ENCODE peak calls at places on chromosomes 13 and 19, in eight cellular contexts. One of them, this sample, is unnamed.

GRCh38 chr13:113586661-113587479 is 2.3 kb downstream of the TFDP1 start:
- DNase-seq in T-helper 1 cell: no peak
- DNase-seq in ascending aorta: no peak
- DNase-seq in astrocyte of the cerebellum: no peak
- DNase-seq in HT1080: no peak
- DNase-seq in DMS 273 treated with DMSO at 0.1 percent for 48 hours: no peak
- DNase-seq in activated naive CD4-positive, alpha-beta T cell treated with anti-CD3 and anti-CD28 coated beads, Interleukin-2, amount 10 ng/mL, durations not matched to agents 7 days and 5 days: peak
- DNase-seq in stimulated activated CD8-positive, alpha-beta memory T cell treated with anti-CD3 and anti-CD28 coated beads, Interleukin-7, amount 100 ng/mL, for 48 hours: no peak
- DNase-seq in this sample: no peak

GRCh38 chr13:41971848-41972247 is 10.9 kb upstream of the VWA8 start:
- DNase-seq in HT1080: no peak
- DNase-seq in astrocyte of the cerebellum: no peak
- DNase-seq in T-helper 1 cell: no peak
- DNase-seq in stimulated activated CD8-positive, alpha-beta memory T cell treated with anti-CD3 and anti-CD28 coated beads, Interleukin-7, amount 100 ng/mL, for 48 hours: no peak
- DNase-seq in ascending aorta: no peak
- DNase-seq in DMS 273 treated with DMSO at 0.1 percent for 48 hours: no peak
- DNase-seq in activated naive CD4-positive, alpha-beta T cell treated with anti-CD3 and anti-CD28 coated beads, Interleukin-2, amount 10 ng/mL, durations not matched to agents 7 days and 5 days: no peak
- DNase-seq in this sample: no peak

GRCh38 chr13:40109324-40109958 is 454.0 kb downstream of the COG6 start:
- DNase-seq in activated naive CD4-positive, alpha-beta T cell treated with anti-CD3 and anti-CD28 coated beads, Interleukin-2, amount 10 ng/mL, durations not matched to agents 7 days and 5 days: no peak
- DNase-seq in astrocyte of the cerebellum: peak
- DNase-seq in ascending aorta: no peak
- DNase-seq in stimulated activated CD8-positive, alpha-beta memory T cell treated with anti-CD3 and anti-CD28 coated beads, Interleukin-7, amount 100 ng/mL, for 48 hours: no peak
- DNase-seq in HT1080: peak
- DNase-seq in DMS 273 treated with DMSO at 0.1 percent for 48 hours: no peak
- DNase-seq in T-helper 1 cell: no peak
- DNase-seq in this sample: no peak

GRCh38 chr13:43426355-43426754 is 360.4 kb downstream of the ENOX1 start:
- DNase-seq in stimulated activated CD8-positive, alpha-beta memory T cell treated with anti-CD3 and anti-CD28 coated beads, Interleukin-7, amount 100 ng/mL, for 48 hours: no peak
- DNase-seq in T-helper 1 cell: no peak
- DNase-seq in astrocyte of the cerebellum: no peak
- DNase-seq in ascending aorta: no peak
- DNase-seq in HT1080: no peak
- DNase-seq in activated naive CD4-positive, alpha-beta T cell treated with anti-CD3 and anti-CD28 coated beads, Interleukin-2, amount 10 ng/mL, durations not matched to agents 7 days and 5 days: no peak
- DNase-seq in DMS 273 treated with DMSO at 0.1 percent for 48 hours: no peak
- DNase-seq in this sample: no peak

GRCh38 chr13:30569901-30570576 is 47.7 kb upstream of the USPL1 start:
- DNase-seq in HT1080: peak
- DNase-seq in astrocyte of the cerebellum: peak
- DNase-seq in ascending aorta: no peak
- DNase-seq in DMS 273 treated with DMSO at 0.1 percent for 48 hours: no peak
- DNase-seq in stimulated activated CD8-positive, alpha-beta memory T cell treated with anti-CD3 and anti-CD28 coated beads, Interleukin-7, amount 100 ng/mL, for 48 hours: no peak
- DNase-seq in activated naive CD4-positive, alpha-beta T cell treated with anti-CD3 and anti-CD28 coated beads, Interleukin-2, amount 10 ng/mL, durations not matched to agents 7 days and 5 days: no peak
- DNase-seq in T-helper 1 cell: no peak
- DNase-seq in this sample: no peak

GRCh38 chr19:367963-368623 is 23.5 kb upstream of the MIER2 start:
- DNase-seq in T-helper 1 cell: no peak
- DNase-seq in activated naive CD4-positive, alpha-beta T cell treated with anti-CD3 and anti-CD28 coated beads, Interleukin-2, amount 10 ng/mL, durations not matched to agents 7 days and 5 days: no peak
- DNase-seq in DMS 273 treated with DMSO at 0.1 percent for 48 hours: no peak
- DNase-seq in stimulated activated CD8-positive, alpha-beta memory T cell treated with anti-CD3 and anti-CD28 coated beads, Interleukin-7, amount 100 ng/mL, for 48 hours: no peak
- DNase-seq in ascending aorta: no peak
- DNase-seq in HT1080: no peak
- DNase-seq in astrocyte of the cerebellum: no peak
- DNase-seq in this sample: no peak

GRCh38 chr13:45224181-45224580 is 23.3 kb upstream of the KCTD4 start:
- DNase-seq in ascending aorta: no peak
- DNase-seq in T-helper 1 cell: no peak
- DNase-seq in activated naive CD4-positive, alpha-beta T cell treated with anti-CD3 and anti-CD28 coated beads, Interleukin-2, amount 10 ng/mL, durations not matched to agents 7 days and 5 days: no peak
- DNase-seq in DMS 273 treated with DMSO at 0.1 percent for 48 hours: no peak
- DNase-seq in astrocyte of the cerebellum: no peak
- DNase-seq in HT1080: peak
- DNase-seq in stimulated activated CD8-positive, alpha-beta memory T cell treated with anti-CD3 and anti-CD28 coated beads, Interleukin-7, amount 100 ng/mL, for 48 hours: no peak
- DNase-seq in this sample: no peak

GRCh38 chr19:38877781-38878574 is at the start of gene RINL:
- DNase-seq in activated naive CD4-positive, alpha-beta T cell treated with anti-CD3 and anti-CD28 coated beads, Interleukin-2, amount 10 ng/mL, durations not matched to agents 7 days and 5 days: peak
- DNase-seq in T-helper 1 cell: peak
- DNase-seq in DMS 273 treated with DMSO at 0.1 percent for 48 hours: peak
- DNase-seq in stimulated activated CD8-positive, alpha-beta memory T cell treated with anti-CD3 and anti-CD28 coated beads, Interleukin-7, amount 100 ng/mL, for 48 hours: peak
- DNase-seq in astrocyte of the cerebellum: no peak
- DNase-seq in ascending aorta: no peak
- DNase-seq in HT1080: no peak
- DNase-seq in this sample: no peak

GRCh38 chr13:66835040-66835628 is 395.0 kb downstream of the PCDH9 start:
- DNase-seq in activated naive CD4-positive, alpha-beta T cell treated with anti-CD3 and anti-CD28 coated beads, Interleukin-2, amount 10 ng/mL, durations not matched to agents 7 days and 5 days: no peak
- DNase-seq in T-helper 1 cell: no peak
- DNase-seq in ascending aorta: no peak
- DNase-seq in DMS 273 treated with DMSO at 0.1 percent for 48 hours: peak
- DNase-seq in stimulated activated CD8-positive, alpha-beta memory T cell treated with anti-CD3 and anti-CD28 coated beads, Interleukin-7, amount 100 ng/mL, for 48 hours: no peak
- DNase-seq in HT1080: no peak
- DNase-seq in astrocyte of the cerebellum: peak
- DNase-seq in this sample: peak

GRCh38 chr13:101454767-101455166 is 2.3 kb downstream of the ITGBL1 start:
- DNase-seq in DMS 273 treated with DMSO at 0.1 percent for 48 hours: no peak
- DNase-seq in astrocyte of the cerebellum: no peak
- DNase-seq in HT1080: peak
- DNase-seq in ascending aorta: no peak
- DNase-seq in stimulated activated CD8-positive, alpha-beta memory T cell treated with anti-CD3 and anti-CD28 coated beads, Interleukin-7, amount 100 ng/mL, for 48 hours: no peak
- DNase-seq in activated naive CD4-positive, alpha-beta T cell treated with anti-CD3 and anti-CD28 coated beads, Interleukin-2, amount 10 ng/mL, durations not matched to agents 7 days and 5 days: no peak
- DNase-seq in T-helper 1 cell: no peak
- DNase-seq in this sample: no peak

GRCh38 chr19:48139053-48139452 is 28.4 kb upstream of the PLA2G4C start:
- DNase-seq in T-helper 1 cell: no peak
- DNase-seq in astrocyte of the cerebellum: no peak
- DNase-seq in ascending aorta: no peak
- DNase-seq in DMS 273 treated with DMSO at 0.1 percent for 48 hours: no peak
- DNase-seq in HT1080: no peak
- DNase-seq in stimulated activated CD8-positive, alpha-beta memory T cell treated with anti-CD3 and anti-CD28 coated beads, Interleukin-7, amount 100 ng/mL, for 48 hours: no peak
- DNase-seq in activated naive CD4-positive, alpha-beta T cell treated with anti-CD3 and anti-CD28 coated beads, Interleukin-2, amount 10 ng/mL, durations not matched to agents 7 days and 5 days: no peak
- DNase-seq in this sample: no peak

GRCh38 chr13:102846261-102847015 is 606 bp downstream of the ERCC5 start:
- DNase-seq in DMS 273 treated with DMSO at 0.1 percent for 48 hours: peak
- DNase-seq in T-helper 1 cell: no peak
- DNase-seq in HT1080: peak
- DNase-seq in ascending aorta: no peak
- DNase-seq in astrocyte of the cerebellum: no peak
- DNase-seq in activated naive CD4-positive, alpha-beta T cell treated with anti-CD3 and anti-CD28 coated beads, Interleukin-2, amount 10 ng/mL, durations not matched to agents 7 days and 5 days: peak
- DNase-seq in stimulated activated CD8-positive, alpha-beta memory T cell treated with anti-CD3 and anti-CD28 coated beads, Interleukin-7, amount 100 ng/mL, for 48 hours: no peak
- DNase-seq in this sample: no peak

GRCh38 chr19:14089662-14090508 is 666 bp downstream of the SAMD1 start:
- DNase-seq in HT1080: peak
- DNase-seq in activated naive CD4-positive, alpha-beta T cell treated with anti-CD3 and anti-CD28 coated beads, Interleukin-2, amount 10 ng/mL, durations not matched to agents 7 days and 5 days: peak
- DNase-seq in T-helper 1 cell: peak
- DNase-seq in ascending aorta: no peak
- DNase-seq in astrocyte of the cerebellum: no peak
- DNase-seq in stimulated activated CD8-positive, alpha-beta memory T cell treated with anti-CD3 and anti-CD28 coated beads, Interleukin-7, amount 100 ng/mL, for 48 hours: peak
- DNase-seq in DMS 273 treated with DMSO at 0.1 percent for 48 hours: no peak
- DNase-seq in this sample: no peak

GRCh38 chr13:18991054-18991453 is 190.6 kb downstream of the TUBA3C start:
- DNase-seq in stimulated activated CD8-positive, alpha-beta memory T cell treated with anti-CD3 and anti-CD28 coated beads, Interleukin-7, amount 100 ng/mL, for 48 hours: no peak
- DNase-seq in activated naive CD4-positive, alpha-beta T cell treated with anti-CD3 and anti-CD28 coated beads, Interleukin-2, amount 10 ng/mL, durations not matched to agents 7 days and 5 days: no peak
- DNase-seq in ascending aorta: no peak
- DNase-seq in astrocyte of the cerebellum: no peak
- DNase-seq in HT1080: peak
- DNase-seq in DMS 273 treated with DMSO at 0.1 percent for 48 hours: no peak
- DNase-seq in T-helper 1 cell: no peak
- DNase-seq in this sample: no peak

GRCh38 chr13:82654851-82655517 is 1227.3 kb downstream of the SLITRK1 start:
- DNase-seq in T-helper 1 cell: no peak
- DNase-seq in stimulated activated CD8-positive, alpha-beta memory T cell treated with anti-CD3 and anti-CD28 coated beads, Interleukin-7, amount 100 ng/mL, for 48 hours: no peak
- DNase-seq in HT1080: peak
- DNase-seq in DMS 273 treated with DMSO at 0.1 percent for 48 hours: no peak
- DNase-seq in activated naive CD4-positive, alpha-beta T cell treated with anti-CD3 and anti-CD28 coated beads, Interleukin-2, amount 10 ng/mL, durations not matched to agents 7 days and 5 days: no peak
- DNase-seq in ascending aorta: peak
- DNase-seq in astrocyte of the cerebellum: peak
- DNase-seq in this sample: no peak

GRCh38 chr19:5983367-5983955 is 5.5 kb upstream of the RANBP3 start:
- DNase-seq in DMS 273 treated with DMSO at 0.1 percent for 48 hours: no peak
- DNase-seq in activated naive CD4-positive, alpha-beta T cell treated with anti-CD3 and anti-CD28 coated beads, Interleukin-2, amount 10 ng/mL, durations not matched to agents 7 days and 5 days: no peak
- DNase-seq in astrocyte of the cerebellum: no peak
- DNase-seq in T-helper 1 cell: no peak
- DNase-seq in stimulated activated CD8-positive, alpha-beta memory T cell treated with anti-CD3 and anti-CD28 coated beads, Interleukin-7, amount 100 ng/mL, for 48 hours: no peak
- DNase-seq in ascending aorta: no peak
- DNase-seq in HT1080: no peak
- DNase-seq in this sample: no peak

GRCh38 chr19:38544569-38545315 is 73.0 kb downstream of the MAP4K1 start:
- DNase-seq in DMS 273 treated with DMSO at 0.1 percent for 48 hours: no peak
- DNase-seq in activated naive CD4-positive, alpha-beta T cell treated with anti-CD3 and anti-CD28 coated beads, Interleukin-2, amount 10 ng/mL, durations not matched to agents 7 days and 5 days: no peak
- DNase-seq in HT1080: no peak
- DNase-seq in stimulated activated CD8-positive, alpha-beta memory T cell treated with anti-CD3 and anti-CD28 coated beads, Interleukin-7, amount 100 ng/mL, for 48 hours: no peak
- DNase-seq in T-helper 1 cell: no peak
- DNase-seq in astrocyte of the cerebellum: peak
- DNase-seq in ascending aorta: no peak
- DNase-seq in this sample: no peak

GRCh38 chr19:275000-275399 is 16.2 kb downstream of the PLPP2 start:
- DNase-seq in T-helper 1 cell: no peak
- DNase-seq in DMS 273 treated with DMSO at 0.1 percent for 48 hours: no peak
- DNase-seq in ascending aorta: no peak
- DNase-seq in stimulated activated CD8-positive, alpha-beta memory T cell treated with anti-CD3 and anti-CD28 coated beads, Interleukin-7, amount 100 ng/mL, for 48 hours: no peak
- DNase-seq in astrocyte of the cerebellum: no peak
- DNase-seq in HT1080: no peak
- DNase-seq in activated naive CD4-positive, alpha-beta T cell treated with anti-CD3 and anti-CD28 coated beads, Interleukin-2, amount 10 ng/mL, durations not matched to agents 7 days and 5 days: no peak
- DNase-seq in this sample: no peak

GRCh38 chr13:96967248-96967745 is 27.0 kb downstream of the OXGR1 start:
- DNase-seq in astrocyte of the cerebellum: no peak
- DNase-seq in T-helper 1 cell: no peak
- DNase-seq in ascending aorta: no peak
- DNase-seq in stimulated activated CD8-positive, alpha-beta memory T cell treated with anti-CD3 and anti-CD28 coated beads, Interleukin-7, amount 100 ng/mL, for 48 hours: no peak
- DNase-seq in DMS 273 treated with DMSO at 0.1 percent for 48 hours: no peak
- DNase-seq in activated naive CD4-positive, alpha-beta T cell treated with anti-CD3 and anti-CD28 coated beads, Interleukin-2, amount 10 ng/mL, durations not matched to agents 7 days and 5 days: no peak
- DNase-seq in HT1080: peak
- DNase-seq in this sample: no peak

GRCh38 chr19:40778865-40779284 is 828 bp downstream of the RAB4B start:
- DNase-seq in ascending aorta: no peak
- DNase-seq in DMS 273 treated with DMSO at 0.1 percent for 48 hours: no peak
- DNase-seq in HT1080: no peak
- DNase-seq in astrocyte of the cerebellum: no peak
- DNase-seq in stimulated activated CD8-positive, alpha-beta memory T cell treated with anti-CD3 and anti-CD28 coated beads, Interleukin-7, amount 100 ng/mL, for 48 hours: no peak
- DNase-seq in activated naive CD4-positive, alpha-beta T cell treated with anti-CD3 and anti-CD28 coated beads, Interleukin-2, amount 10 ng/mL, durations not matched to agents 7 days and 5 days: no peak
- DNase-seq in T-helper 1 cell: no peak
- DNase-seq in this sample: no peak

GRCh38 chr13:30869491-30869890 is 36.6 kb upstream of the MEDAG start:
- DNase-seq in DMS 273 treated with DMSO at 0.1 percent for 48 hours: no peak
- DNase-seq in activated naive CD4-positive, alpha-beta T cell treated with anti-CD3 and anti-CD28 coated beads, Interleukin-2, amount 10 ng/mL, durations not matched to agents 7 days and 5 days: no peak
- DNase-seq in T-helper 1 cell: no peak
- DNase-seq in HT1080: no peak
- DNase-seq in stimulated activated CD8-positive, alpha-beta memory T cell treated with anti-CD3 and anti-CD28 coated beads, Interleukin-7, amount 100 ng/mL, for 48 hours: no peak
- DNase-seq in astrocyte of the cerebellum: no peak
- DNase-seq in ascending aorta: no peak
- DNase-seq in this sample: no peak

GRCh38 chr19:51547397-51548212 is 16.1 kb upstream of the SIGLEC6 start:
- DNase-seq in HT1080: no peak
- DNase-seq in T-helper 1 cell: no peak
- DNase-seq in activated naive CD4-positive, alpha-beta T cell treated with anti-CD3 and anti-CD28 coated beads, Interleukin-2, amount 10 ng/mL, durations not matched to agents 7 days and 5 days: no peak
- DNase-seq in DMS 273 treated with DMSO at 0.1 percent for 48 hours: no peak
- DNase-seq in stimulated activated CD8-positive, alpha-beta memory T cell treated with anti-CD3 and anti-CD28 coated beads, Interleukin-7, amount 100 ng/mL, for 48 hours: no peak
- DNase-seq in astrocyte of the cerebellum: no peak
- DNase-seq in ascending aorta: no peak
- DNase-seq in this sample: no peak

GRCh38 chr13:26185720-26186119 is 36.4 kb downstream of the RNF6 start:
- DNase-seq in HT1080: no peak
- DNase-seq in astrocyte of the cerebellum: no peak
- DNase-seq in stimulated activated CD8-positive, alpha-beta memory T cell treated with anti-CD3 and anti-CD28 coated beads, Interleukin-7, amount 100 ng/mL, for 48 hours: no peak
- DNase-seq in T-helper 1 cell: no peak
- DNase-seq in activated naive CD4-positive, alpha-beta T cell treated with anti-CD3 and anti-CD28 coated beads, Interleukin-2, amount 10 ng/mL, durations not matched to agents 7 days and 5 days: no peak
- DNase-seq in ascending aorta: no peak
- DNase-seq in DMS 273 treated with DMSO at 0.1 percent for 48 hours: no peak
- DNase-seq in this sample: no peak

GRCh38 chr13:93029536-93029935 is 197.1 kb upstream of the GPC6 start:
- DNase-seq in stimulated activated CD8-positive, alpha-beta memory T cell treated with anti-CD3 and anti-CD28 coated beads, Interleukin-7, amount 100 ng/mL, for 48 hours: no peak
- DNase-seq in HT1080: no peak
- DNase-seq in DMS 273 treated with DMSO at 0.1 percent for 48 hours: no peak
- DNase-seq in ascending aorta: no peak
- DNase-seq in T-helper 1 cell: no peak
- DNase-seq in astrocyte of the cerebellum: no peak
- DNase-seq in activated naive CD4-positive, alpha-beta T cell treated with anti-CD3 and anti-CD28 coated beads, Interleukin-2, amount 10 ng/mL, durations not matched to agents 7 days and 5 days: no peak
- DNase-seq in this sample: no peak

GRCh38 chr19:17073869-17074627 is 1.2 kb downstream of the HAUS8 start:
- DNase-seq in T-helper 1 cell: no peak
- DNase-seq in ascending aorta: no peak
- DNase-seq in DMS 273 treated with DMSO at 0.1 percent for 48 hours: no peak
- DNase-seq in astrocyte of the cerebellum: no peak
- DNase-seq in activated naive CD4-positive, alpha-beta T cell treated with anti-CD3 and anti-CD28 coated beads, Interleukin-2, amount 10 ng/mL, durations not matched to agents 7 days and 5 days: peak
- DNase-seq in stimulated activated CD8-positive, alpha-beta memory T cell treated with anti-CD3 and anti-CD28 coated beads, Interleukin-7, amount 100 ng/mL, for 48 hours: no peak
- DNase-seq in HT1080: no peak
- DNase-seq in this sample: no peak

GRCh38 chr19:17404015-17404414 is 1.4 kb downstream of the BST2 start:
- DNase-seq in T-helper 1 cell: no peak
- DNase-seq in ascending aorta: no peak
- DNase-seq in activated naive CD4-positive, alpha-beta T cell treated with anti-CD3 and anti-CD28 coated beads, Interleukin-2, amount 10 ng/mL, durations not matched to agents 7 days and 5 days: peak
- DNase-seq in HT1080: no peak
- DNase-seq in DMS 273 treated with DMSO at 0.1 percent for 48 hours: no peak
- DNase-seq in stimulated activated CD8-positive, alpha-beta memory T cell treated with anti-CD3 and anti-CD28 coated beads, Interleukin-7, amount 100 ng/mL, for 48 hours: no peak
- DNase-seq in astrocyte of the cerebellum: no peak
- DNase-seq in this sample: no peak

GRCh38 chr19:11179716-11180297 is 17.5 kb downstream of the KANK2 start:
- DNase-seq in astrocyte of the cerebellum: no peak
- DNase-seq in HT1080: no peak
- DNase-seq in ascending aorta: no peak
- DNase-seq in DMS 273 treated with DMSO at 0.1 percent for 48 hours: no peak
- DNase-seq in stimulated activated CD8-positive, alpha-beta memory T cell treated with anti-CD3 and anti-CD28 coated beads, Interleukin-7, amount 100 ng/mL, for 48 hours: no peak
- DNase-seq in T-helper 1 cell: no peak
- DNase-seq in activated naive CD4-positive, alpha-beta T cell treated with anti-CD3 and anti-CD28 coated beads, Interleukin-2, amount 10 ng/mL, durations not matched to agents 7 days and 5 days: no peak
- DNase-seq in this sample: no peak

GRCh38 chr19:29263305-29264080 is 50.5 kb upstream of the UQCRFS1 start:
- DNase-seq in T-helper 1 cell: no peak
- DNase-seq in DMS 273 treated with DMSO at 0.1 percent for 48 hours: no peak
- DNase-seq in activated naive CD4-positive, alpha-beta T cell treated with anti-CD3 and anti-CD28 coated beads, Interleukin-2, amount 10 ng/mL, durations not matched to agents 7 days and 5 days: peak
- DNase-seq in HT1080: peak
- DNase-seq in astrocyte of the cerebellum: no peak
- DNase-seq in ascending aorta: no peak
- DNase-seq in stimulated activated CD8-positive, alpha-beta memory T cell treated with anti-CD3 and anti-CD28 coated beads, Interleukin-7, amount 100 ng/mL, for 48 hours: peak
- DNase-seq in this sample: no peak

GRCh38 chr19:804419-805160 is 7.3 kb downstream of the PTBP1 start:
- DNase-seq in activated naive CD4-positive, alpha-beta T cell treated with anti-CD3 and anti-CD28 coated beads, Interleukin-2, amount 10 ng/mL, durations not matched to agents 7 days and 5 days: no peak
- DNase-seq in T-helper 1 cell: no peak
- DNase-seq in DMS 273 treated with DMSO at 0.1 percent for 48 hours: no peak
- DNase-seq in ascending aorta: no peak
- DNase-seq in HT1080: no peak
- DNase-seq in astrocyte of the cerebellum: no peak
- DNase-seq in stimulated activated CD8-positive, alpha-beta memory T cell treated with anti-CD3 and anti-CD28 coated beads, Interleukin-7, amount 100 ng/mL, for 48 hours: no peak
- DNase-seq in this sample: no peak

GRCh38 chr13:92716749-92717148 is 509.9 kb upstream of the GPC6 start:
- DNase-seq in astrocyte of the cerebellum: peak
- DNase-seq in stimulated activated CD8-positive, alpha-beta memory T cell treated with anti-CD3 and anti-CD28 coated beads, Interleukin-7, amount 100 ng/mL, for 48 hours: no peak
- DNase-seq in ascending aorta: no peak
- DNase-seq in HT1080: peak
- DNase-seq in DMS 273 treated with DMSO at 0.1 percent for 48 hours: no peak
- DNase-seq in activated naive CD4-positive, alpha-beta T cell treated with anti-CD3 and anti-CD28 coated beads, Interleukin-2, amount 10 ng/mL, durations not matched to agents 7 days and 5 days: no peak
- DNase-seq in T-helper 1 cell: no peak
- DNase-seq in this sample: no peak

GRCh38 chr19:16316506-16316882 is 8.1 kb upstream of the KLF2 start:
- DNase-seq in stimulated activated CD8-positive, alpha-beta memory T cell treated with anti-CD3 and anti-CD28 coated beads, Interleukin-7, amount 100 ng/mL, for 48 hours: no peak
- DNase-seq in DMS 273 treated with DMSO at 0.1 percent for 48 hours: no peak
- DNase-seq in astrocyte of the cerebellum: no peak
- DNase-seq in activated naive CD4-positive, alpha-beta T cell treated with anti-CD3 and anti-CD28 coated beads, Interleukin-2, amount 10 ng/mL, durations not matched to agents 7 days and 5 days: no peak
- DNase-seq in T-helper 1 cell: no peak
- DNase-seq in HT1080: no peak
- DNase-seq in ascending aorta: no peak
- DNase-seq in this sample: no peak

GRCh38 chr19:13884726-13885591 is 8.0 kb downstream of the NANOS3 start:
- DNase-seq in stimulated activated CD8-positive, alpha-beta memory T cell treated with anti-CD3 and anti-CD28 coated beads, Interleukin-7, amount 100 ng/mL, for 48 hours: no peak
- DNase-seq in T-helper 1 cell: no peak
- DNase-seq in ascending aorta: no peak
- DNase-seq in HT1080: no peak
- DNase-seq in DMS 273 treated with DMSO at 0.1 percent for 48 hours: no peak
- DNase-seq in activated naive CD4-positive, alpha-beta T cell treated with anti-CD3 and anti-CD28 coated beads, Interleukin-2, amount 10 ng/mL, durations not matched to agents 7 days and 5 days: no peak
- DNase-seq in astrocyte of the cerebellum: no peak
- DNase-seq in this sample: no peak

GRCh38 chr13:91142572-91142971 is 204.9 kb upstream of the MIR17HG start:
- DNase-seq in activated naive CD4-positive, alpha-beta T cell treated with anti-CD3 and anti-CD28 coated beads, Interleukin-2, amount 10 ng/mL, durations not matched to agents 7 days and 5 days: no peak
- DNase-seq in astrocyte of the cerebellum: peak
- DNase-seq in T-helper 1 cell: no peak
- DNase-seq in ascending aorta: no peak
- DNase-seq in HT1080: peak
- DNase-seq in DMS 273 treated with DMSO at 0.1 percent for 48 hours: no peak
- DNase-seq in stimulated activated CD8-positive, alpha-beta memory T cell treated with anti-CD3 and anti-CD28 coated beads, Interleukin-7, amount 100 ng/mL, for 48 hours: no peak
- DNase-seq in this sample: peak

This sample was measured in glomerular endothelial cell.